ENCODE peak calls at places on chromosomes 1 and 21, in seven cellular contexts. Q is GM18507; E is EL; M is activated naive CD8-positive, alpha-beta T cell treated with anti-CD3 and anti-CD28 coated beads, Interleukin-2, amount 50 U/mL, for 24 hours; T is kidney tubule cell; X is HT1080; S is GM13977. F is an unnamed sample.

GRCh38 chr1:112375701-112376100 is 20.3 kb upstream of the CTTNBP2NL start:
- DNase-seq in Q (no peak), E (no peak), M (no peak), T (no peak), X (no peak), S (no peak), F (no peak)

GRCh38 chr1:156378557-156378956 is 9.5 kb downstream of the RHBG start:
- DNase-seq in Q (no peak), E (no peak), M (no peak), T (no peak), X (no peak), S (no peak), F (no peak)

GRCh38 chr1:71804140-71804539 is 478.2 kb downstream of the NEGR1 start:
- DNase-seq in Q (no peak), E (no peak), M (no peak), T (no peak), X (no peak), S (no peak), F (no peak)

GRCh38 chr21:22842875-22843274 is 1844.7 kb downstream of the NCAM2 start:
- DNase-seq in Q (no peak), E (no peak), M (no peak), T (no peak), X (no peak), S (no peak), F (no peak)

GRCh38 chr1:114428083-114428754 is 82.8 kb downstream of the TRIM33 start:
- DNase-seq in Q (no peak), E (peak), M (no peak), T (no peak), X (no peak), S (no peak), F (no peak)

GRCh38 chr1:226688852-226689251 is 50.2 kb downstream of the ITPKB start:
- DNase-seq in Q (no peak), E (no peak), M (no peak), T (no peak), X (no peak), S (no peak), F (no peak)

GRCh38 chr1:210446479-210446878 is 117.8 kb downstream of the HHAT start:
- DNase-seq in Q (no peak), E (peak), M (peak), T (peak), X (peak), S (no peak), F (no peak)

GRCh38 chr1:240352769-240353168 is 259.2 kb downstream of the GREM2 start:
- DNase-seq in Q (no peak), E (peak), M (no peak), T (no peak), X (peak), S (no peak), F (no peak)

GRCh38 chr1:220921498-220921897 is 42.3 kb downstream of the HLX start:
- DNase-seq in Q (no peak), E (no peak), M (no peak), T (no peak), X (no peak), S (no peak), F (no peak)

GRCh38 chr1:235468970-235469369 is 35.3 kb downstream of the B3GALNT2 start:
- DNase-seq in Q (no peak), E (peak), M (no peak), T (peak), X (peak), S (no peak), F (peak)

GRCh38 chr1:150168960-150169565 is 19.3 kb downstream of the PLEKHO1 start:
- DNase-seq in Q (no peak), E (peak), M (peak), T (peak), X (peak), S (peak), F (peak)

GRCh38 chr1:53176452-53177344 is 19.9 kb upstream of the CPT2 start:
- DNase-seq in Q (no peak), E (no peak), M (no peak), T (no peak), X (no peak), S (no peak), F (peak)

GRCh38 chr1:15833069-15833679 is 14.3 kb upstream of the SPEN start:
- DNase-seq in Q (no peak), E (peak), M (peak), T (no peak), X (no peak), S (no peak), F (no peak)

GRCh38 chr1:197327776-197328364 is 59.8 kb downstream of the CRB1 start:
- DNase-seq in Q (no peak), E (peak), M (no peak), T (peak), X (peak), S (no peak), F (no peak)

F was measured in NCI-H226.